ENCODE peak calls at places on chromosomes 4 and X, in ten cellular contexts. W is CD8-positive, alpha-beta T cell; E is upper lobe of right lung; V is body of pancreas; I is mesothelial cell of epicardium; G is DND-41; S is endothelial cell; Y is mammary epithelial cell; B is foreskin fibroblast; A is AG09309. M is an unnamed sample.

GRCh38 chr4:147122697-147123472 is 177.2 kb upstream of the TTC29 start:
- DNase-seq in W (no peak), E (no peak), V (no peak), I (no peak), G (no peak), S (no peak), Y (no peak), B (peak; percentile 19), A (no peak), M (no peak)

GRCh38 chr4:41881931-41882621 is 53.2 kb upstream of the TMEM33 start:
- DNase-seq in W (no peak), E (no peak), V (no peak), I (peak; percentile 39), G (no peak), S (peak; percentile 9), Y (no peak), B (peak; percentile 19), A (no peak), M (no peak)

GRCh38 chr4:108881190-108881589 is 118.3 kb upstream of the ETNPPL start:
- DNase-seq in W (no peak), E (no peak), V (no peak), I (no peak), G (no peak), S (no peak), Y (peak; percentile 38), B (peak; percentile 57), A (peak; percentile 31), M (peak; percentile 93)

GRCh38 chr4:24952667-24953066 is 39.8 kb upstream of the CCDC149 start:
- DNase-seq in W (no peak), E (no peak), V (no peak), I (no peak), G (no peak), S (no peak), Y (no peak), B (no peak), A (no peak), M (no peak)

GRCh38 chr4:113445286-113445685 is 316.3 kb downstream of the CAMK2D start:
- DNase-seq in W (no peak), E (no peak), V (peak; percentile 39), I (no peak), G (no peak), S (no peak), Y (peak; percentile 97), B (peak; percentile 95), A (peak; percentile 96), M (peak; percentile 59)

GRCh38 chr4:41692717-41693345 is 55.7 kb downstream of the PHOX2B start:
- DNase-seq in W (no peak), E (peak; percentile 65), V (peak; percentile 60), I (peak; percentile 64), G (peak; percentile 48), S (peak; percentile 54), Y (peak; percentile 40), B (peak; percentile 84), A (peak; percentile 2), M (peak; percentile 76)

GRCh38 chr4:175536852-175537453 is 275.1 kb downstream of the GPM6A start:
- DNase-seq in W (no peak), E (no peak), V (no peak), I (no peak), G (no peak), S (peak; percentile 21), Y (peak; percentile 54), B (peak; percentile 60), A (peak; percentile 46), M (peak; percentile 71)

GRCh38 chr4:168183717-168184571 is 91.6 kb downstream of the ANXA10 start:
- DNase-seq in W (no peak), E (no peak), V (no peak), I (no peak), G (no peak), S (no peak), Y (peak; percentile 23), B (peak; percentile 71), A (peak; percentile 4), M (peak; percentile 51)

GRCh38 chr4:87913871-87914270 is 61.6 kb upstream of the SPP1 start:
- DNase-seq in W (no peak), E (no peak), V (no peak), I (no peak), G (no peak), S (no peak), Y (no peak), B (no peak), A (no peak), M (no peak)

GRCh38 chr4:151012836-151013235 is 2.2 kb downstream of the LRBA start:
- DNase-seq in W (no peak), E (no peak), V (peak; percentile 13), I (no peak), G (no peak), S (no peak), Y (peak; percentile 59), B (peak; percentile 6), A (no peak), M (no peak)

GRCh38 chrX:41384041-41384705 is 50.2 kb downstream of the DDX3X start:
- DNase-seq in W (no peak), E (peak; percentile 88), V (peak; percentile 78), I (no peak), G (peak; percentile 71), S (no peak), Y (peak; percentile 65), B (peak; percentile 77), A (peak; percentile 48), M (peak; percentile 22)

GRCh38 chr4:22072726-22073125 is 124.2 kb upstream of the KCNIP4 start:
- DNase-seq in W (no peak), E (no peak), V (no peak), I (no peak), G (no peak), S (no peak), Y (no peak), B (no peak), A (no peak), M (no peak)

GRCh38 chrX:15334561-15334960 is 762 bp downstream of the PIGA start:
- DNase-seq in W (no peak), E (no peak), V (peak; percentile 32), I (no peak), G (peak; percentile 11), S (no peak), Y (peak; percentile 74), B (peak; percentile 21), A (no peak), M (no peak)

GRCh38 chr4:122921971-122922876 is at the start of gene NUDT6:
- DNase-seq in W (peak; percentile 57), E (peak; percentile 82), V (peak; percentile 51), I (peak; percentile 50), G (peak; percentile 56), S (peak; percentile 55), Y (peak; percentile 66), B (peak; percentile 88), A (no peak), M (peak; percentile 69)

GRCh38 chr4:968221-968620 is 5.1 kb downstream of the DGKQ start:
- DNase-seq in W (no peak), E (no peak), V (no peak), I (no peak), G (no peak), S (no peak), Y (no peak), B (no peak), A (no peak), M (no peak)

GRCh38 chr4:173281420-173282333 is 52.5 kb downstream of the HMGB2 start:
- DNase-seq in W (no peak), E (no peak), V (no peak), I (no peak), G (peak; percentile 28), S (no peak), Y (no peak), B (no peak), A (no peak), M (no peak)

GRCh38 chr4:173284463-173284862 is 49.7 kb downstream of the HMGB2 start:
- DNase-seq in W (no peak), E (no peak), V (no peak), I (no peak), G (no peak), S (no peak), Y (no peak), B (no peak), A (no peak), M (no peak)

GRCh38 chr4:173275150-173275549 is 59.0 kb downstream of the HMGB2 start:
- DNase-seq in W (no peak), E (no peak), V (no peak), I (no peak), G (no peak), S (no peak), Y (no peak), B (no peak), A (no peak), M (no peak)

GRCh38 chr4:173277340-173277739 is 56.8 kb downstream of the HMGB2 start:
- DNase-seq in W (no peak), E (no peak), V (no peak), I (no peak), G (no peak), S (no peak), Y (no peak), B (no peak), A (no peak), M (no peak)

DNA sequence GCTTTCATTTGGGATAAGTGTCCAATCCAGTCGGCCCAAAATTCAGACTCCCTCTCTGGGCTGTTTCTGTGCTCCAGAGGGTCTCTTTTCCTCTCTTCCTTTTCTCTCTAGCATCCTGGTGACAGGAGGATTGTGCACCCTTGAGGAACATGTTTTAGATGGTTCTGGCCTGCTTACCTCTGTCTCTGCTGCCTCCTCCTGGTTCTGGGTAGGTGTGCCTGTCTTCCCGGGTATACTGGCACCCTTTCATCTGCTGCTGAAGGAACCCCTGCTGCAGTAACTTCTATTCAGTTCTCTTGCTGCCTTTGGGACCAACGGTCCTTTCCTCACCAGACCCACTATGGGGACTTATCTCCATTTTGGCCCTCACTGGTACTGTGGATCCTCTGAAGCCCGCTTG is 53.2 kb downstream of the HMGB2 start:
- DNase-seq in W (no peak), E (no peak), V (no peak), I (no peak), G (peak; percentile 61), S (no peak), Y (no peak), B (no peak), A (no peak), M (no peak)
- TF ChIP-seq CTCF in W (no peak), E (no peak), V (no peak), I (no peak), G (peak; percentile 52), S (no peak), Y (no peak), B (no peak), A (no peak), M (peak; percentile 31)

GRCh38 chr4:37976991-37977470 is 16.8 kb downstream of the PTTG2 start:
- DNase-seq in W (peak; percentile 81), E (peak; percentile 92), V (peak; percentile 80), I (peak; percentile 65), G (peak; percentile 85), S (peak; percentile 81), Y (peak; percentile 46), B (peak; percentile 91), A (no peak), M (peak; percentile 69)
- TF ChIP-seq CTCF in W (no peak), E (no peak), V (no peak), I (no peak), G (peak; percentile 43), S (no peak), Y (no peak), B (no peak), A (no peak), M (no peak)

GRCh38 chr4:8320386-8320750 is 50.8 kb downstream of the HTRA3 start:
- DNase-seq in W (no peak), E (peak; percentile 35), V (no peak), I (peak; percentile 26), G (no peak), S (no peak), Y (no peak), B (no peak), A (no peak), M (no peak)
- TF ChIP-seq CTCF in W (no peak), E (no peak), V (no peak), I (no peak), G (peak; percentile 41), S (no peak), Y (peak; percentile 35), B (peak; percentile 9), A (peak; percentile 22), M (peak; percentile 35)

GRCh38 chr4:6608758-6609414 is 31.6 kb upstream of the MRFAP1 start:
- DNase-seq in W (no peak), E (no peak), V (no peak), I (no peak), G (peak; percentile 23), S (peak; percentile 19), Y (no peak), B (peak; percentile 28), A (no peak), M (no peak)
- TF ChIP-seq CTCF in W (no peak), E (no peak), V (no peak), I (no peak), G (no peak), S (no peak), Y (no peak), B (no peak), A (no peak), M (no peak)